ENCODE peak calls at places on chromosomes 11 and 22, in five cellular contexts. Q is GM23248, O is HCT116, S is mammary epithelial cell, M is hepatocyte. L is an unnamed sample.

GRCh38 chr11:23205156-23205871 is 345.0 kb upstream of the CCDC179 start:
- DNase-seq in Q (peak), O (no peak), S (peak), M (no peak), L (peak)

GRCh38 chr11:16792426-16792825 is 54.0 kb downstream of the C11orf58 start:
- DNase-seq in Q (peak), O (no peak), S (no peak), M (no peak), L (peak)

GRCh38 chr11:74319139-74319538 is 7.7 kb upstream of the P4HA3 start:
- DNase-seq in Q (peak), O (no peak), S (peak), M (no peak), L (peak)

GRCh38 chr11:29224739-29225384 is 792.0 kb downstream of the KCNA4 start:
- DNase-seq in Q (no peak), O (no peak), S (no peak), M (no peak), L (no peak)

GRCh38 chr22:22974795-22975580 is 87.4 kb downstream of the IGLL5 start:
- DNase-seq in Q (no peak), O (no peak), S (no peak), M (no peak), L (no peak)

GRCh38 chr11:61158691-61159381 is 2.4 kb downstream of the VPS37C start:
- DNase-seq in Q (peak), O (no peak), S (peak), M (no peak), L (peak)

GRCh38 chr11:63595296-63595695 is 18.9 kb downstream of the PLAAT3 start:
- DNase-seq in Q (peak), O (no peak), S (no peak), M (no peak), L (no peak)

GRCh38 chr11:58652726-58653280 is 30.3 kb downstream of the CNTF start:
- DNase-seq in Q (no peak), O (no peak), S (no peak), M (no peak), L (no peak)

GRCh38 chr11:70251583-70252285 is 18.8 kb upstream of the PPFIA1 start:
- DNase-seq in Q (no peak), O (no peak), S (peak), M (no peak), L (no peak)

GRCh38 chr11:34056672-34057071 is 5.1 kb downstream of the CAPRIN1 start:
- DNase-seq in Q (no peak), O (no peak), S (no peak), M (no peak), L (no peak)

GRCh38 chr22:22158207-22158816 is 86.3 kb upstream of the VPREB1 start:
- DNase-seq in Q (no peak), O (no peak), S (no peak), M (no peak), L (no peak)

GRCh38 chr11:132632641-132633124 is 899.6 kb downstream of the OPCML start:
- DNase-seq in Q (peak), O (no peak), S (peak), M (peak), L (peak)

GRCh38 chr11:43786016-43786415 is 94.6 kb upstream of the ALKBH3 start:
- DNase-seq in Q (no peak), O (no peak), S (no peak), M (no peak), L (no peak)

GRCh38 chr11:45045692-45046471 is 95.2 kb upstream of the TP53I11 start:
- DNase-seq in Q (peak), O (peak), S (peak), M (peak), L (peak)

GRCh38 chr11:128246364-128247234 is 340.8 kb downstream of the ETS1 start:
- DNase-seq in Q (peak), O (no peak), S (no peak), M (peak), L (no peak)

GRCh38 chr11:17171916-17172315 is 35.9 kb downstream of the PIK3C2A start:
- DNase-seq in Q (peak), O (no peak), S (no peak), M (no peak), L (no peak)

GRCh38 chr22:27377901-27378300 is 423.7 kb downstream of the MN1 start:
- DNase-seq in Q (no peak), O (no peak), S (no peak), M (no peak), L (no peak)

GRCh38 chr11:73978576-73979086 is 4.0 kb downstream of the UCP2 start:
- DNase-seq in Q (peak), O (no peak), S (peak), M (no peak), L (no peak)

GRCh38 chr11:20067665-20068064 is 92.6 kb downstream of the DBX1 start:
- DNase-seq in Q (no peak), O (no peak), S (no peak), M (no peak), L (no peak)

GRCh38 chr11:3614742-3615171 is 27.0 kb downstream of the ART5 start:
- DNase-seq in Q (peak), O (no peak), S (peak), M (no peak), L (no peak)

GRCh38 chr22:29326481-29326880 is 11.0 kb upstream of the RASL10A start:
- DNase-seq in Q (no peak), O (no peak), S (no peak), M (no peak), L (no peak)

GRCh38 chr11:11072067-11072466 is 214.2 kb upstream of the ZBED5 start:
- DNase-seq in Q (no peak), O (no peak), S (peak), M (no peak), L (no peak)

GRCh38 chr11:68120212-68121066 is 749 bp downstream of the CHKA start:
- DNase-seq in Q (peak), O (no peak), S (no peak), M (peak), L (peak)

GRCh38 chr22:49768961-49769690 is 58.5 kb downstream of the BRD1 start:
- DNase-seq in Q (no peak), O (no peak), S (no peak), M (no peak), L (no peak)

GRCh38 chr22:37182101-37182948 is 5.7 kb downstream of the C1QTNF6 start:
- DNase-seq in Q (no peak), O (no peak), S (no peak), M (no peak), L (no peak)

GRCh38 chr22:23383491-23384450 is 196.3 kb downstream of the IGLL1 start:
- DNase-seq in Q (peak), O (no peak), S (no peak), M (peak), L (no peak)

GRCh38 chr11:121295246-121296007 is 2.9 kb downstream of the SC5D start:
- DNase-seq in Q (no peak), O (no peak), S (no peak), M (no peak), L (no peak)
- H3K4me2 ChIP-seq in Q (no peak), O (no peak), S (peak), M (peak), L (no peak)

GRCh38 chr22:21030621-21031544 is 1.5 kb downstream of the SLC7A4 start:
- DNase-seq in Q (no peak), O (no peak), S (no peak), M (no peak), L (no peak)

GRCh38 chr22:21031545-21032036 is 770 bp downstream of the SLC7A4 start:
- DNase-seq in Q (no peak), O (no peak), S (no peak), M (no peak), L (no peak)

GRCh38 chr22:21033895-21034294 is 1.5 kb upstream of the SLC7A4 start:
- DNase-seq in Q (no peak), O (no peak), S (no peak), M (no peak), L (no peak)

GRCh38 chr22:21032843-21033688 is 705 bp upstream of the SLC7A4 start:
- DNase-seq in Q (no peak), O (no peak), S (no peak), M (no peak), L (no peak)

GRCh38 chr22:21032037-21032842 is at the start of gene SLC7A4:
- DNase-seq in Q (no peak), O (no peak), S (no peak), M (peak), L (no peak)
- H3K4me2 ChIP-seq in Q (no peak), O (no peak), S (peak), M (peak), L (no peak)

DNA sequence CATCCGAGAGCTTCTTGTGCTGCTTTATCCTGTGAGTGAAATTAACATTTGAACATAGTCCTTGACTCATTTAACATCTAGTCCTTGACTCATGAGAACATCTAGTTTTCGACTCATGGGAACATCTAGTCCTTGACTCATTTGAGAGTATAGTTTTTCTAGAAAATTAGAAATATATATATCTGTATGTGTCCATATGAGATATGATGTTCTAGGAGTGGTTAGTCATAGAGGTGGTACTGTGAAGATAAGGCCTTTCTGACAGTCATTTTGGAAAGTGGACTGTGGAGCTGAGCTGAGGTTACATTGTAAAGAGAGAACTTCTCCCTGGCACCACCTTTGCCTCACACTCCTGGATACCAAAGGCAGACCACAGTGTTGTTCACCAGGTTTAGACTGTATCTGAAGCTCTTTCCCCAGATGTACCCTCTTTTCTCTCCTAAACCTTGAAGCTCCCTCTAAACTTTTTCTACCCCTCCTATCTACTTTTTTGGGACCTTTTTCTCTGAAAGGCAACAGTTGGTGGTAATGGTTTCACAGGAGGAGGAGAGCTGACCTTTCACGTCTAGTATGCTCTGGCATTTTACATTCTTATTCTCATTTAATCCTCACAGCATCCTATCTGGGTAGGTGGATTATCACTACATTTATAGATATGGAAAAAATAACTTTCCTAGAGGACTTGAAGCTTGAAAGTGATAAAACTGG is 67.2 kb downstream of the PPP2R1B start:
- DNase-seq in Q (peak), O (no peak), S (no peak), M (no peak), L (no peak)
- H3K4me2 ChIP-seq in Q (no peak), O (no peak), S (no peak), M (no peak), L (no peak)

GRCh38 chr11:533049-533585 is 2.3 kb downstream of the HRAS start:
- DNase-seq in Q (no peak), O (no peak), S (no peak), M (peak), L (no peak)
- H3K4me2 ChIP-seq in Q (no peak), O (no peak), S (peak), M (no peak), L (no peak)

L was measured in endothelial cell of umbilical vein.